ENCODE peak calls at places on chromosomes 6 and 20, in eight cellular contexts. One of them, this sample, is unnamed. For H3K36me3, the result is how much of the 10 kb centered on the place peaks cover.

GRCh38 chr6:22068561-22069346 is 228.1 kb downstream of the PRL start:
- DNase-seq in heart right ventricle: no peak
- DNase-seq in stomach: no peak
- DNase-seq in ascending aorta: no peak
- DNase-seq in fibroblast of lung: no peak
- DNase-seq in neural progenitor cell: no peak
- DNase-seq in breast epithelium: no peak
- DNase-seq in ovary: no peak
- DNase-seq in this sample: no peak

GRCh38 chr6:156767603-156768467 is 9.3 kb upstream of the ARID1B start:
- DNase-seq in heart right ventricle: no peak
- DNase-seq in stomach: no peak
- DNase-seq in ascending aorta: no peak
- DNase-seq in fibroblast of lung: peak
- DNase-seq in neural progenitor cell: no peak
- DNase-seq in breast epithelium: no peak
- DNase-seq in ovary: no peak
- DNase-seq in this sample: peak

GRCh38 chr6:139586273-139586672 is 211.8 kb upstream of the CITED2 start:
- DNase-seq in heart right ventricle: no peak
- DNase-seq in stomach: no peak
- DNase-seq in ascending aorta: no peak
- DNase-seq in fibroblast of lung: no peak
- DNase-seq in neural progenitor cell: no peak
- DNase-seq in breast epithelium: no peak
- DNase-seq in ovary: no peak
- DNase-seq in this sample: no peak

GRCh38 chr20:56187791-56188190 is 60.7 kb upstream of the MC3R start:
- DNase-seq in heart right ventricle: no peak
- DNase-seq in stomach: no peak
- DNase-seq in ascending aorta: no peak
- DNase-seq in fibroblast of lung: no peak
- DNase-seq in neural progenitor cell: peak
- DNase-seq in breast epithelium: no peak
- DNase-seq in ovary: no peak
- DNase-seq in this sample: no peak

GRCh38 chr20:41456341-41456740 is 89.7 kb upstream of the EMILIN3 start:
- DNase-seq in heart right ventricle: no peak
- DNase-seq in stomach: no peak
- DNase-seq in ascending aorta: no peak
- DNase-seq in fibroblast of lung: peak
- DNase-seq in neural progenitor cell: no peak
- DNase-seq in breast epithelium: no peak
- DNase-seq in ovary: no peak
- DNase-seq in this sample: no peak

GRCh38 chr20:24382775-24383174 is 86.7 kb upstream of the SYNDIG1 start:
- DNase-seq in heart right ventricle: no peak
- DNase-seq in stomach: peak
- DNase-seq in ascending aorta: no peak
- DNase-seq in fibroblast of lung: no peak
- DNase-seq in neural progenitor cell: no peak
- DNase-seq in breast epithelium: no peak
- DNase-seq in ovary: no peak
- DNase-seq in this sample: no peak

GRCh38 chr6:74939309-74939708 is 266.5 kb downstream of the COL12A1 start:
- DNase-seq in heart right ventricle: no peak
- DNase-seq in stomach: no peak
- DNase-seq in ascending aorta: no peak
- DNase-seq in fibroblast of lung: no peak
- DNase-seq in neural progenitor cell: peak
- DNase-seq in breast epithelium: no peak
- DNase-seq in ovary: no peak
- DNase-seq in this sample: peak

GRCh38 chr6:19289408-19289967 is 547.7 kb upstream of the ID4 start:
- DNase-seq in heart right ventricle: no peak
- DNase-seq in stomach: no peak
- DNase-seq in ascending aorta: no peak
- DNase-seq in fibroblast of lung: no peak
- DNase-seq in neural progenitor cell: no peak
- DNase-seq in breast epithelium: no peak
- DNase-seq in ovary: no peak
- DNase-seq in this sample: peak

GRCh38 chr6:154937306-154938244 is 57.5 kb upstream of the TIAM2 start:
- DNase-seq in heart right ventricle: no peak
- DNase-seq in stomach: no peak
- DNase-seq in ascending aorta: no peak
- DNase-seq in fibroblast of lung: peak
- DNase-seq in neural progenitor cell: peak
- DNase-seq in breast epithelium: no peak
- DNase-seq in ovary: no peak
- DNase-seq in this sample: no peak

GRCh38 chr6:32763417-32763816 is at the start of gene HLA-DQB2:
- DNase-seq in heart right ventricle: no peak
- DNase-seq in stomach: no peak
- DNase-seq in ascending aorta: no peak
- DNase-seq in fibroblast of lung: no peak
- DNase-seq in neural progenitor cell: no peak
- DNase-seq in breast epithelium: no peak
- DNase-seq in ovary: no peak
- DNase-seq in this sample: no peak

GRCh38 chr20:4929686-4930397 is 71.5 kb downstream of the SLC23A2 start:
- DNase-seq in heart right ventricle: no peak
- DNase-seq in stomach: no peak
- DNase-seq in ascending aorta: no peak
- DNase-seq in fibroblast of lung: no peak
- DNase-seq in neural progenitor cell: no peak
- DNase-seq in breast epithelium: no peak
- DNase-seq in ovary: no peak
- DNase-seq in this sample: peak

GRCh38 chr20:50305636-50306477 is 115.2 kb downstream of the CEBPB start:
- DNase-seq in heart right ventricle: no peak
- DNase-seq in stomach: no peak
- DNase-seq in ascending aorta: no peak
- DNase-seq in fibroblast of lung: no peak
- DNase-seq in neural progenitor cell: no peak
- DNase-seq in breast epithelium: no peak
- DNase-seq in ovary: peak
- DNase-seq in this sample: peak
- TF ChIP-seq CTCF in heart right ventricle: no peak
- TF ChIP-seq CTCF in stomach: no peak
- TF ChIP-seq CTCF in ascending aorta: no peak
- TF ChIP-seq CTCF in fibroblast of lung: no peak
- TF ChIP-seq CTCF in neural progenitor cell: no peak
- TF ChIP-seq CTCF in breast epithelium: no peak
- TF ChIP-seq CTCF in ovary: no peak
- TF ChIP-seq CTCF in this sample: no peak

GRCh38 chr6:3195377-3195694 is 32.1 kb downstream of the TUBB2B start:
- DNase-seq in heart right ventricle: no peak
- DNase-seq in stomach: no peak
- DNase-seq in ascending aorta: no peak
- DNase-seq in fibroblast of lung: no peak
- DNase-seq in neural progenitor cell: no peak
- DNase-seq in breast epithelium: no peak
- DNase-seq in ovary: no peak
- DNase-seq in this sample: no peak
- H3K4me3 ChIP-seq in heart right ventricle: no peak
- H3K4me3 ChIP-seq in stomach: no peak
- H3K4me3 ChIP-seq in ascending aorta: no peak
- H3K4me3 ChIP-seq in fibroblast of lung: no peak
- H3K4me3 ChIP-seq in neural progenitor cell: peak
- H3K4me3 ChIP-seq in breast epithelium: no peak
- H3K4me3 ChIP-seq in ovary: no peak
- H3K4me3 ChIP-seq in this sample: no peak

GRCh38 chr20:58906894-58907293 is 54.4 kb downstream of the GNAS start:
- DNase-seq in heart right ventricle: no peak
- DNase-seq in stomach: peak
- DNase-seq in ascending aorta: no peak
- DNase-seq in fibroblast of lung: peak
- DNase-seq in neural progenitor cell: no peak
- DNase-seq in breast epithelium: no peak
- DNase-seq in ovary: no peak
- DNase-seq in this sample: peak
- H3K36me3 ChIP-seq in heart right ventricle: half or more
- H3K36me3 ChIP-seq in stomach: half or more
- H3K36me3 ChIP-seq in ascending aorta: half or more
- H3K36me3 ChIP-seq in fibroblast of lung: under half
- H3K36me3 ChIP-seq in neural progenitor cell: under half
- H3K36me3 ChIP-seq in breast epithelium: under half
- H3K36me3 ChIP-seq in ovary: under half
- H3K36me3 ChIP-seq in this sample: under half

GRCh38 chr20:54056762-54057639 is 13.4 kb downstream of the BCAS1 start:
- DNase-seq in heart right ventricle: no peak
- DNase-seq in stomach: no peak
- DNase-seq in ascending aorta: no peak
- DNase-seq in fibroblast of lung: no peak
- DNase-seq in neural progenitor cell: no peak
- DNase-seq in breast epithelium: no peak
- DNase-seq in ovary: no peak
- DNase-seq in this sample: no peak
- TF ChIP-seq CTCF in heart right ventricle: no peak
- TF ChIP-seq CTCF in stomach: no peak
- TF ChIP-seq CTCF in ascending aorta: no peak
- TF ChIP-seq CTCF in fibroblast of lung: no peak
- TF ChIP-seq CTCF in neural progenitor cell: no peak
- TF ChIP-seq CTCF in breast epithelium: no peak
- TF ChIP-seq CTCF in ovary: no peak
- TF ChIP-seq CTCF in this sample: no peak

GRCh38 chr6:159633196-159633595 is 59.8 kb downstream of the SOD2 start:
- DNase-seq in heart right ventricle: no peak
- DNase-seq in stomach: no peak
- DNase-seq in ascending aorta: no peak
- DNase-seq in fibroblast of lung: peak
- DNase-seq in neural progenitor cell: peak
- DNase-seq in breast epithelium: no peak
- DNase-seq in ovary: no peak
- DNase-seq in this sample: peak
- H3K4me3 ChIP-seq in heart right ventricle: no peak
- H3K4me3 ChIP-seq in stomach: no peak
- H3K4me3 ChIP-seq in ascending aorta: no peak
- H3K4me3 ChIP-seq in fibroblast of lung: no peak
- H3K4me3 ChIP-seq in neural progenitor cell: no peak
- H3K4me3 ChIP-seq in breast epithelium: no peak
- H3K4me3 ChIP-seq in ovary: no peak
- H3K4me3 ChIP-seq in this sample: no peak

This sample was measured in bronchial epithelial cell.